ENCODE peak calls at places on chromosome 6, in five cellular contexts. J is pancreas; O is body of pancreas; I is ascending aorta; Z is CD8-positive, alpha-beta memory T cell. S is an unnamed sample. For H3K36me3, the result is how much of the 10 kb centered on the place peaks cover.

GRCh38 chr6:123965894-123966293 is 162.2 kb downstream of the NKAIN2 start:
- DNase-seq in O (no peak), Z (no peak), I (no peak), J (no peak), S (no peak)

GRCh38 chr6:30821862-30822784 is 62.2 kb upstream of the DDR1 start:
- DNase-seq in O (peak), I (no peak), Z (no peak), J (no peak), S (no peak)

GRCh38 chr6:39361657-39362486 is 39.4 kb upstream of the KCNK16 start:
- DNase-seq in J (peak), Z (peak), O (peak), I (no peak), S (peak)

GRCh38 chr6:142927904-142928303 is 17.1 kb downstream of the HIVEP2 start:
- DNase-seq in Z (no peak), O (no peak), J (no peak), I (no peak), S (no peak)

GRCh38 chr6:3963404-3963803 is 114.2 kb downstream of the FAM50B start:
- DNase-seq in O (no peak), J (no peak), Z (no peak), I (no peak), S (no peak)

GRCh38 chr6:158999154-158999668 is 791 bp downstream of the RSPH3 start:
- DNase-seq in J (no peak), O (no peak), I (no peak), Z (no peak), S (no peak)

GRCh38 chr6:157145656-157146285 is 177.5 kb downstream of the TMEM242 start:
- DNase-seq in I (no peak), Z (no peak), J (no peak), O (no peak), S (no peak)

GRCh38 chr6:26660096-26660425 is 515 bp upstream of the ZNF322 start:
- DNase-seq in O (no peak), J (no peak), I (no peak), Z (no peak), S (no peak)

GRCh38 chr6:43221046-43221773 is 8.1 kb downstream of the DNPH1 start:
- DNase-seq in O (peak), I (no peak), Z (no peak), J (no peak), S (peak)

GRCh38 chr6:111713811-111714210 is 108.1 kb upstream of the TRAF3IP2 start:
- DNase-seq in J (no peak), Z (no peak), O (no peak), I (no peak), S (no peak)

GRCh38 chr6:167396659-167397490 is 72.0 kb downstream of the TTLL2 start:
- DNase-seq in J (no peak), I (no peak), Z (no peak), O (no peak), S (no peak)

GRCh38 chr6:7058250-7058923 is 49.4 kb upstream of the RREB1 start:
- DNase-seq in J (no peak), I (no peak), Z (no peak), O (peak), S (peak)

GRCh38 chr6:36487698-36488097 is 44.9 kb downstream of the KCTD20 start:
- DNase-seq in O (no peak), J (no peak), Z (no peak), I (no peak), S (no peak)

GRCh38 chr6:22699046-22699639 is 129.8 kb downstream of the HDGFL1 start:
- DNase-seq in I (no peak), O (no peak), J (no peak), Z (no peak), S (no peak)

GRCh38 chr6:111818539-111819226 is 54.6 kb downstream of the FYN start:
- DNase-seq in I (no peak), Z (peak), O (no peak), J (no peak), S (no peak)

GRCh38 chr6:165232277-165232654 is 77.1 kb downstream of the C6orf118 start:
- DNase-seq in J (no peak), Z (no peak), I (no peak), O (no peak), S (no peak)

GRCh38 chr6:27139753-27140522 is 107.6 kb upstream of the PRSS16 start:
- DNase-seq in Z (no peak), J (no peak), I (no peak), O (no peak), S (no peak)

GRCh38 chr6:1285589-1286340 is 26.1 kb upstream of the FOXQ1 start:
- DNase-seq in I (no peak), Z (no peak), O (no peak), J (no peak), S (no peak)

GRCh38 chr6:105620878-105621277 is 218.0 kb upstream of the PREP start:
- DNase-seq in J (no peak), I (no peak), O (no peak), Z (no peak), S (no peak)

GRCh38 chr6:144989319-144990099 is 704.4 kb downstream of the UTRN start:
- DNase-seq in I (no peak), J (no peak), Z (no peak), O (no peak), S (no peak)

GRCh38 chr6:108653864-108654402 is 93.2 kb downstream of the FOXO3 start:
- DNase-seq in I (no peak), O (peak), Z (no peak), J (no peak), S (peak)

GRCh38 chr6:11309947-11310665 is 77.6 kb upstream of the NEDD9 start:
- DNase-seq in J (no peak), Z (no peak), I (no peak), O (no peak), S (no peak)

GRCh38 chr6:81997091-81997926 is 244.8 kb upstream of the TENT5A start:
- DNase-seq in I (no peak), Z (no peak), J (no peak), O (no peak), S (no peak)

GRCh38 chr6:117547688-117548621 is 54.4 kb downstream of the GOPC start:
- DNase-seq in J (peak), O (peak), I (peak), Z (peak), S (peak)

GRCh38 chr6:28977351-28978136 is 27.6 kb downstream of the ZNF311 start:
- DNase-seq in Z (no peak), O (no peak), I (no peak), J (no peak), S (peak)

GRCh38 chr6:21780601-21781000 is 187.1 kb downstream of the SOX4 start:
- DNase-seq in O (no peak), J (no peak), I (no peak), Z (no peak), S (no peak)

GRCh38 chr6:44269921-44270525 is at the start of gene TMEM151B:
- DNase-seq in Z (peak), J (peak), O (no peak), I (no peak), S (no peak)

GRCh38 chr6:27873101-27874030 is 38.8 kb downstream of the OR2B2 start:
- DNase-seq in Z (peak), O (no peak), J (peak), I (no peak), S (peak)

GRCh38 chr6:106014930-106015329 is 71.2 kb upstream of the PRDM1 start:
- DNase-seq in I (no peak), O (no peak), Z (no peak), J (no peak), S (no peak)

GRCh38 chr6:158356586-158357546 is 44.6 kb downstream of the TULP4 start:
- DNase-seq in I (no peak), Z (no peak), J (no peak), O (no peak), S (no peak)

GRCh38 chr6:152705327-152705726 is 7.6 kb downstream of the MYCT1 start:
- DNase-seq in O (no peak), I (no peak), Z (no peak), J (no peak), S (no peak)

GRCh38 chr6:7137335-7138106 is 29.8 kb downstream of the RREB1 start:
- DNase-seq in J (no peak), Z (peak), O (no peak), I (no peak), S (peak)

GRCh38 chr6:158402184-158402583 is 89.9 kb downstream of the TULP4 start:
- DNase-seq in O (no peak), I (no peak), J (no peak), Z (no peak), S (no peak)

GRCh38 chr6:50147371-50147770 is 97.6 kb upstream of the DEFB112 start:
- DNase-seq in J (no peak), I (no peak), O (no peak), Z (no peak), S (no peak)

GRCh38 chr6:2917065-2917464 is 14.0 kb upstream of the SERPINB9 start:
- DNase-seq in Z (no peak), O (no peak), I (no peak), J (no peak), S (no peak)

GRCh38 chr6:154821099-154821498 is 87.9 kb downstream of the SCAF8 start:
- DNase-seq in Z (no peak), I (no peak), J (no peak), O (no peak), S (no peak)
- H3K36me3 ChIP-seq in Z (half or more), I (half or more), J (under half), O (under half), S (half or more)

GRCh38 chr6:131945971-131946370 is 5.2 kb downstream of the CCN2 start:
- DNase-seq in O (no peak), Z (no peak), I (no peak), J (no peak), S (no peak)
- H3K27ac ChIP-seq in O (no peak), Z (no peak), I (peak), J (no peak), S (no peak)

GRCh38 chr6:87608802-87609201 is 18.9 kb downstream of the ORC3 start:
- DNase-seq in J (no peak), I (no peak), O (no peak), Z (no peak), S (no peak)

DNA sequence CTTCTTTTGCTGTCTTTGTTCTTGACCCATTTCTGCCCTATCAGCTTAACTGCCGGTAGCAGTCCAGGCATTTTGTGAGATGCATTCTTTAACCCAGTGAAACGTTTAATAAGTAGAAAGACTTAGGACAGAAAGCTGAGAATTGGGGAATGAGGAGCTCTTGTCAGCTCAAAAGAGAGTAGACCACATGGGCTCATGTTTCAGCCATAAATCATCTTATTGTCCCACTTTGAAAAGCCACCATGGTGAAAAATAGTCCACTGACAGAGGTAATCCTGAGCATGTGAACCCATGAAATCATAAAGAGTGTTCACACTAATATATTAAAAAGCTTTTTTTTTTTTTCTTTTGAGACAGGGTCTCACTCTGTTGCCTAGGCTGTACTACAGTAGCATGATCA is 16.3 kb downstream of the ORC3 start:
- DNase-seq in O (no peak), Z (no peak), I (no peak), J (no peak), S (no peak)
- H3K36me3 ChIP-seq in O (under half), Z (under half), I (under half), J (under half), S (half or more)

DNA sequence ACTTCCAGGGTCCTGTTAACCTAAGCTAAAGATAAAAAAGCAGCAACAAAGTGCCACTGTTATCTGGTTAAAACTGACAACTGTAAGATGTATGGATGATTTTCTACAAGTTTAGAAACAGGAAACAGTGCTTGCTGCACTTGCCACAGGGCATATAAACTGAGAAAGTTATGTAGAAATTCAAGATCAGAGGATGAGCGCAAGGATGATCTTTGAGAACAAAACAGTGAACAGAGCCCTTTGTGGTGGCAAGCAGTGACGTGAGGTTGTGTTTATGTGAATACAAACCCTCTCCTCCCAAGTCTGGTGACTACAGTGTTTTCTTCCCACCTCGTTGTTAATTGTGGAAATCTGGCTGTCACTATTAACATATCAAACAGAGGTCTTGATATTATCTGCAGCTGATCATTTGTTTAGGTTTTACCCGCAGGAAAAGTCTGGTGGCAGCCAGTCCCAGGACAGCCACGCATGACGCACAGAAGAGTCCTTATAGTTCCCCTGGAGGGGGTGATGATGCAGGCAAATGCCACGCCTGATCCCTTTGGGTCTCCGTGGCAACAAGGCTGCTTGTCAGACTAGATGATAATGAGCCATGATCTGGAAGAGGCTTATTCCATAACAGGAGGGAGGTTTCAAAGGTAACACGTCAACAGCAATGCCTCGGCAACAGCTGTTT is 43.1 kb upstream of the TNFAIP3 start:
- DNase-seq in Z (peak), J (no peak), O (peak), I (peak), S (no peak)
- H3K27ac ChIP-seq in Z (peak), J (no peak), O (no peak), I (no peak), S (no peak)

DNA sequence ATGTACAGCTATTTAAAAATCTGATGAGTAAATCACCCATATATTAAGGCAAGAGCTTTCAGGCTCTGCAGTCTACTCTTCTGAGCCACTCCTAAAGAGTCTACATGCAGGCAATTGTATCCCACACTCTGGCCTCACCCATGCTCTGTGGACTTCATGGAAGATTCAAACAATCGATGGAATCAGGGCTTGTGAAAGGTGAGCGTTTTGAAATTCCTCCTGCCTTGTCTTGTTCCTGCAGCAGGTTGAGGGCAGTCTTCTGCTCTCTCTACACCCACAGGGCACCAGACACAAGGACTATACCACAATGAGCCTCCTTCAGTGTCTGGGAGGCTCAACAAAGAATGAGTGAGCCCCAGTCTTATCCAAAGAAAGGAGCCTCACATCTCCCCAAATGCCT is 51.1 kb downstream of the TBC1D7 start:
- DNase-seq in I (no peak), J (no peak), Z (no peak), O (no peak), S (no peak)
- H3K36me3 ChIP-seq in I (half or more), J (under half), Z (under half), O (under half), S (under half)

GRCh38 chr6:119620846-119621570 is 271.4 kb upstream of the MAN1A1 start:
- DNase-seq in Z (no peak), J (no peak), I (no peak), O (no peak), S (no peak)
- H3K27ac ChIP-seq in Z (no peak), J (no peak), I (no peak), O (no peak), S (no peak)

DNA sequence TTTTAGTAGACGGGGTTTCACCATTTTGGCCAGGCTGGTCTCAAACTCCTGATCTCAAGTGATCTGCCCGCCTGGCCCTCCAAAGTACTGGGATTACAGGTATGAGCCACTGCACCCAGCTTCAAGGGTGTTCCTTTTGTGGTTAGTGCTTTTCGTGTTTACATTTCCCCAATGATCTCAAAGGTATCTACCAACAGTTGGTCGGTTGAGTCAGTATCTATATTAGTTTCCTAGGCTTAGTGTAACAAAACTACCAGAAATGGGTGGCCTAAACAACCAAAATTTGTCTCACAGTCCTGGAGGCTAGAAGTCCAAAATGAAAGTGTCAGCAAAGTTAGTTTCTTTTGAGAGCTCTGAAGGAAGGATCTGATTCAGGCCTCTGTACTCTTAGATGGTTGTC is 30.1 kb downstream of the CASP8AP2 start:
- DNase-seq in J (no peak), Z (no peak), I (no peak), O (no peak), S (no peak)
- H3K36me3 ChIP-seq in J (under half), Z (under half), I (half or more), O (under half), S (under half)

GRCh38 chr6:16824804-16825777 is 63.8 kb upstream of the ATXN1 start:
- DNase-seq in J (no peak), Z (no peak), I (no peak), O (no peak), S (no peak)
- H3K27ac ChIP-seq in J (no peak), Z (no peak), I (no peak), O (no peak), S (no peak)